ENCODE peak calls at places on chromosomes 5 and 9, in ten cellular contexts. T, H, E, L, W, C, J, Z, O and N are unnamed samples.

GRCh38 chr5:87899109-87900100 is 369.2 kb downstream of the TMEM161B start:
- DNase-seq in T (no peak), H (peak; percentile 72), E (peak; percentile 80), L (peak; percentile 57), W (peak; percentile 16), C (peak; percentile 36), J (no peak), Z (no peak), O (no peak), N (peak; percentile 2)

GRCh38 chr5:93909356-93909755 is 168.0 kb upstream of the POU5F2 start:
- DNase-seq in T (no peak), H (no peak), E (no peak), L (no peak), W (no peak), C (no peak), J (peak; percentile 38), Z (no peak), O (no peak), N (no peak)

GRCh38 chr5:150469718-150470470 is 20.4 kb upstream of the RPS14 start:
- DNase-seq in T (no peak), H (no peak), E (peak; percentile 99), L (no peak), W (no peak), C (peak; percentile 93), J (peak; percentile 95), Z (peak; percentile 50), O (peak; percentile 80), N (peak; percentile 81)

GRCh38 chr9:37574996-37575395 is 1.2 kb downstream of the FBXO10 start:
- DNase-seq in T (no peak), H (no peak), E (peak; percentile 26), L (no peak), W (no peak), C (peak; percentile 36), J (no peak), Z (no peak), O (no peak), N (no peak)

GRCh38 chr5:45694255-45694834 is 1.8 kb downstream of the HCN1 start:
- DNase-seq in T (no peak), H (no peak), E (no peak), L (no peak), W (no peak), C (no peak), J (peak; percentile 8), Z (no peak), O (no peak), N (peak; percentile 11)

GRCh38 chr9:128097156-128098016 is 29.4 kb downstream of the SLC25A25 start:
- DNase-seq in T (no peak), H (no peak), E (peak; percentile 37), L (no peak), W (no peak), C (no peak), J (no peak), Z (no peak), O (no peak), N (no peak)

GRCh38 chr9:110986529-110986928 is 51.7 kb downstream of the LPAR1 start:
- DNase-seq in T (no peak), H (no peak), E (no peak), L (no peak), W (no peak), C (no peak), J (no peak), Z (no peak), O (peak; percentile 10), N (no peak)

GRCh38 chr5:103904651-103905050 is 342.1 kb upstream of the NUDT12 start:
- DNase-seq in T (no peak), H (no peak), E (no peak), L (no peak), W (no peak), C (no peak), J (no peak), Z (no peak), O (no peak), N (no peak)

GRCh38 chr9:108300296-108301287 is 555.2 kb downstream of the ACTL7B start:
- DNase-seq in T (no peak), H (no peak), E (no peak), L (no peak), W (no peak), C (no peak), J (no peak), Z (no peak), O (no peak), N (no peak)

GRCh38 chr5:141875795-141876627 is 2.2 kb downstream of the PCDH1 start:
- DNase-seq in T (peak; percentile 84), H (no peak), E (no peak), L (no peak), W (peak; percentile 39), C (no peak), J (peak; percentile 23), Z (no peak), O (peak; percentile 64), N (peak; percentile 43)

GRCh38 chr5:76199321-76200318 is 116.4 kb downstream of the SV2C start:
- DNase-seq in T (no peak), H (no peak), E (no peak), L (no peak), W (no peak), C (no peak), J (no peak), Z (no peak), O (no peak), N (no peak)

GRCh38 chr5:132011561-132012384 is at the start of gene ACSL6:
- DNase-seq in T (peak; percentile 77), H (peak; percentile 53), E (no peak), L (no peak), W (peak; percentile 51), C (no peak), J (no peak), Z (peak; percentile 55), O (no peak), N (no peak)

GRCh38 chr9:124392855-124393460 is 22.3 kb downstream of the PSMB7 start:
- DNase-seq in T (no peak), H (no peak), E (peak; percentile 96), L (no peak), W (no peak), C (peak; percentile 95), J (peak; percentile 69), Z (peak; percentile 74), O (peak; percentile 99), N (peak; percentile 95)
- TF ChIP-seq CTCF in T (no peak), H (no peak), E (peak; percentile 66), L (no peak), W (no peak), C (peak; percentile 63), J (peak; percentile 67), Z (peak; percentile 22), O (peak; percentile 57), N (peak; percentile 17)

GRCh38 chr9:114096041-114096511 is 3.0 kb downstream of the KIF12 start:
- DNase-seq in T (peak; percentile 52), H (peak; percentile 52), E (no peak), L (no peak), W (no peak), C (no peak), J (no peak), Z (no peak), O (no peak), N (no peak)
- TF ChIP-seq CTCF in T (no peak), H (no peak), E (no peak), L (no peak), W (no peak), C (peak; percentile 15), J (peak; percentile 21), Z (no peak), O (no peak), N (no peak)

DNA sequence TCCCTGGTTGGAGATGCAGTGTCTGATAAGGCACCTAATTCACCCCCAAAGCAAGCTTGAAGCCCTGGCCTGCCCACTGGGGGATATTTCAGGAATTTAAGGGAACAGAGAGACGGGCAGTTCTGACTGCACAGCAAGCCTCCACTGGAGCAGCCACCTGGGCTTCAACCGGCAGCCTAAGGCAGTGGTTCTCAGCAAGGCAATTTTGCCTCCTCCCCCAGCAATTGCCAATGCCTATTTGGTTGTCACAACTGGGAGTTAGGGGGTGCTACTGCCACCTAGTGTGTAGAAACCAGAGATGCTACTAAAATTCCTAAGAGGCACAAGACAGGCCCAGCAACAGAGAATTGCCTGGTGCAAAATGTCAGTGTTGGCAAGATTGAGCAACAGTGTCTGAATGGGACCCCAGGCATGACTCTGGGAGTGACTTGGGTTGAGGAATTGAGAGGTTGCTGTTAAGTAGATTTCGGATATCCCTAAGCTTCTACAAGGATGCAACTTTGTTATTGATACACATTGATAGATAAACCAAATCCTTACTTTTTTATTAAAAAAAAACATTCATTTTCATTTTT is 58.7 kb upstream of the CTSL start:
- DNase-seq in T (no peak), H (no peak), E (no peak), L (no peak), W (no peak), C (no peak), J (peak; percentile 33), Z (no peak), O (peak; percentile 8), N (no peak)
- TF ChIP-seq CTCF in T (peak; percentile 29), H (no peak), E (peak; percentile 18), L (no peak), W (no peak), C (no peak), J (peak; percentile 17), Z (no peak), O (peak; percentile 21), N (no peak)

GRCh38 chr9:130939405-130939941 is 426 bp upstream of the FIBCD1 start:
- DNase-seq in T (no peak), H (no peak), E (no peak), L (no peak), W (no peak), C (no peak), J (no peak), Z (no peak), O (no peak), N (no peak)
- TF ChIP-seq CTCF in T (no peak), H (no peak), E (no peak), L (no peak), W (no peak), C (no peak), J (no peak), Z (no peak), O (no peak), N (no peak)